ENCODE peak calls at places on chromosomes 3 and 15, in ten cellular contexts. F is gastrocnemius medialis, K is testis, D is Peyer's patch, H is A549, X is heart left ventricle, G is tibial nerve, Z is GM12891, M is IMR-90, Y is H54. P is an unnamed sample.
A peak's percentile ranks its signal among the peaks of the same experiment; 100 is the strongest.

GRCh38 chr3:172634948-172635347 is 75.9 kb downstream of the NCEH1 start:
- DNase-seq in F (no peak), K (no peak), D (no peak), H (no peak), X (no peak), G (no peak), Z (no peak), M (no peak), Y (no peak), P (no peak)

GRCh38 chr15:64072812-64073211 is 20.8 kb downstream of the CIAO2A start:
- DNase-seq in F (no peak), K (peak; percentile 46), D (no peak), H (no peak), X (no peak), G (no peak), Z (no peak), M (no peak), Y (no peak), P (no peak)

GRCh38 chr3:100401674-100402036 is 316 bp downstream of the LNP1 start:
- DNase-seq in F (no peak), K (peak; percentile 35), D (peak; percentile 39), H (no peak), X (no peak), G (no peak), Z (no peak), M (peak; percentile 56), Y (no peak), P (no peak)

GRCh38 chr15:93107646-93108045 is 18.6 kb upstream of the RGMA start:
- DNase-seq in F (no peak), K (no peak), D (no peak), H (no peak), X (no peak), G (no peak), Z (no peak), M (no peak), Y (no peak), P (no peak)

GRCh38 chr3:191412764-191413163 is 48.2 kb upstream of the PYDC2 start:
- DNase-seq in F (no peak), K (no peak), D (no peak), H (no peak), X (no peak), G (no peak), Z (no peak), M (peak; percentile 97), Y (peak; percentile 18), P (no peak)

GRCh38 chr3:69370156-69370944 is 15.5 kb downstream of the FRMD4B start:
- DNase-seq in F (peak; percentile 35), K (peak; percentile 33), D (peak; percentile 32), H (no peak), X (peak; percentile 88), G (no peak), Z (no peak), M (no peak), Y (no peak), P (no peak)

GRCh38 chr3:107884719-107885460 is 205.9 kb downstream of the CD47 start:
- DNase-seq in F (no peak), K (no peak), D (no peak), H (no peak), X (no peak), G (no peak), Z (no peak), M (peak; percentile 61), Y (no peak), P (no peak)

GRCh38 chr3:123642957-123643330 is 58.1 kb upstream of the HACD2 start:
- DNase-seq in F (no peak), K (no peak), D (no peak), H (no peak), X (no peak), G (no peak), Z (no peak), M (no peak), Y (no peak), P (no peak)

GRCh38 chr3:126067959-126068358 is 16.0 kb downstream of the SLC41A3 start:
- DNase-seq in F (no peak), K (no peak), D (no peak), H (no peak), X (no peak), G (no peak), Z (no peak), M (no peak), Y (no peak), P (no peak)

GRCh38 chr15:41483115-41483514 is 10.6 kb upstream of the ITPKA start:
- DNase-seq in F (no peak), K (no peak), D (peak; percentile 31), H (no peak), X (no peak), G (no peak), Z (peak; percentile 62), M (no peak), Y (no peak), P (no peak)

GRCh38 chr3:126553284-126553811 is 5.4 kb downstream of the C3orf22 start:
- DNase-seq in F (no peak), K (no peak), D (peak; percentile 4), H (no peak), X (peak; percentile 26), G (no peak), Z (no peak), M (no peak), Y (no peak), P (no peak)

GRCh38 chr3:47985376-47985775 is 30.8 kb downstream of the MAP4 start:
- DNase-seq in F (no peak), K (no peak), D (no peak), H (no peak), X (no peak), G (no peak), Z (no peak), M (no peak), Y (no peak), P (no peak)

GRCh38 chr3:5019411-5020261 is 40.4 kb downstream of the BHLHE40 start:
- DNase-seq in F (no peak), K (no peak), D (peak; percentile 47), H (peak; percentile 49), X (no peak), G (no peak), Z (no peak), M (no peak), Y (no peak), P (peak; percentile 61)

GRCh38 chr3:152638707-152639450 is 196.1 kb upstream of the P2RY1 start:
- DNase-seq in F (no peak), K (peak; percentile 52), D (no peak), H (no peak), X (no peak), G (no peak), Z (no peak), M (no peak), Y (no peak), P (no peak)

GRCh38 chr3:184092199-184092598 is 4.7 kb upstream of the HTR3E start:
- DNase-seq in F (no peak), K (no peak), D (no peak), H (no peak), X (no peak), G (no peak), Z (no peak), M (no peak), Y (no peak), P (peak; percentile 22)

GRCh38 chr3:196145420-196146262 is 63.8 kb upstream of the TFRC start:
- DNase-seq in F (no peak), K (no peak), D (no peak), H (no peak), X (no peak), G (no peak), Z (no peak), M (peak; percentile 12), Y (no peak), P (no peak)

GRCh38 chr3:22007376-22007775 is 256.4 kb upstream of the ZNF385D start:
- DNase-seq in F (no peak), K (no peak), D (no peak), H (no peak), X (no peak), G (no peak), Z (no peak), M (no peak), Y (no peak), P (no peak)

GRCh38 chr15:75023194-75024101 is at the start of gene PPCDC:
- DNase-seq in F (peak; percentile 95), K (peak; percentile 99), D (peak; percentile 95), H (peak; percentile 97), X (peak; percentile 98), G (peak; percentile 94), Z (peak; percentile 97), M (peak; percentile 92), Y (peak; percentile 89), P (peak; percentile 97)
- TF ChIP-seq POLR2A in F (peak; percentile 87), K (peak; percentile 63), D (peak; percentile 87), H (peak; percentile 98), X (peak; percentile 94), G (peak; percentile 84), Z (peak; percentile 97), M (peak; percentile 84), Y (peak; percentile 94), P (peak; percentile 99)

GRCh38 chr15:77771616-77772015 is 138.9 kb upstream of the LINGO1 start:
- DNase-seq in F (no peak), K (no peak), D (no peak), H (no peak), X (no peak), G (no peak), Z (no peak), M (no peak), Y (no peak), P (no peak)
- TF ChIP-seq POLR2A in F (no peak), K (no peak), D (no peak), H (no peak), X (no peak), G (no peak), Z (no peak), M (no peak), Y (no peak), P (no peak)

GRCh38 chr3:98901465-98902174 is at the start of gene DCBLD2:
- DNase-seq in F (peak; percentile 98), K (peak; percentile 99), D (peak; percentile 84), H (peak; percentile 99), X (peak; percentile 98), G (peak; percentile 92), Z (peak; percentile 97), M (peak; percentile 99), Y (peak; percentile 78), P (peak; percentile 98)
- TF ChIP-seq POLR2A in F (peak; percentile 87), K (peak; percentile 62), D (peak; percentile 45), H (peak; percentile 96), X (peak; percentile 95), G (peak; percentile 96), Z (peak; percentile 59), M (peak; percentile 93), Y (peak; percentile 98), P (peak; percentile 91)

GRCh38 chr15:89243691-89244511 is at the start of gene FANCI:
- DNase-seq in F (peak; percentile 89), K (peak; percentile 98), D (peak; percentile 95), H (peak; percentile 97), X (peak; percentile 98), G (peak; percentile 92), Z (peak; percentile 83), M (peak; percentile 90), Y (peak; percentile 68), P (peak; percentile 97)
- TF ChIP-seq POLR2A in F (no peak), K (no peak), D (no peak), H (peak; percentile 85), X (peak; percentile 45), G (peak; percentile 30), Z (no peak), M (no peak), Y (no peak), P (peak; percentile 88)

P was measured in erythroblast.